ENCODE peak calls at places on chromosomes 7 and 10, in four cellular contexts. P, S, K and F are unnamed samples.

GRCh38 chr7:40498933-40499332 is 364.1 kb downstream of the SUGCT start:
- DNase-seq in S (no peak), P (no peak), K (no peak), F (no peak)

GRCh38 chr7:122412441-122412840 is 107.9 kb upstream of the FEZF1 start:
- DNase-seq in S (no peak), P (no peak), K (no peak), F (no peak)

GRCh38 chr7:55965805-55966421 is 1.5 kb downstream of the NIPSNAP2 start:
- DNase-seq in S (no peak), K (peak), P (no peak), F (no peak)

GRCh38 chr7:101308245-101309085 is 13.1 kb downstream of the IFT22 start:
- DNase-seq in P (peak), K (no peak), S (peak), F (peak)

GRCh38 chr7:77982926-77983550 is 184.5 kb downstream of the PHTF2 start:
- DNase-seq in K (no peak), S (no peak), P (no peak), F (no peak)

GRCh38 chr10:34722404-34722803 is 92.7 kb downstream of the PARD3 start:
- DNase-seq in P (no peak), S (no peak), K (no peak), F (no peak)

GRCh38 chr10:6250745-6251144 is 48.0 kb downstream of the PFKFB3 start:
- DNase-seq in K (no peak), S (no peak), P (no peak), F (no peak)

GRCh38 chr10:61973169-61973568 is 71.7 kb downstream of the ARID5B start:
- DNase-seq in P (no peak), K (no peak), S (no peak), F (no peak)

GRCh38 chr7:148505955-148506354 is 84.6 kb upstream of the C7orf33 start:
- DNase-seq in K (no peak), S (no peak), P (no peak), F (no peak)

GRCh38 chr10:100370561-100370975 is 23.5 kb downstream of the SCD start:
- DNase-seq in S (no peak), K (no peak), P (peak), F (no peak)

GRCh38 chr7:36736827-36737211 is 12.5 kb upstream of the AOAH start:
- DNase-seq in P (no peak), K (no peak), S (peak), F (no peak)

GRCh38 chr10:101888251-101888949 is 44.8 kb upstream of the KCNIP2 start:
- DNase-seq in S (no peak), P (no peak), K (no peak), F (no peak)

GRCh38 chr10:130127612-130128607 is 8.3 kb upstream of the GLRX3 start:
- DNase-seq in P (peak), S (peak), K (no peak), F (peak)

GRCh38 chr7:101265622-101266516 is 21.0 kb upstream of the FIS1 start:
- DNase-seq in P (no peak), K (no peak), S (no peak), F (no peak)

GRCh38 chr7:65938336-65938895 is 43.6 kb downstream of the GUSB start:
- DNase-seq in P (no peak), S (no peak), K (no peak), F (no peak)

GRCh38 chr10:107206856-107207255 is 42.4 kb upstream of the SORCS1 start:
- DNase-seq in S (no peak), K (no peak), P (no peak), F (no peak)

GRCh38 chr10:97120370-97120769 is 65.4 kb downstream of the SLIT1 start:
- DNase-seq in K (no peak), P (no peak), S (no peak), F (no peak)

GRCh38 chr7:42235734-42236133 is 1.3 kb downstream of the GLI3 start:
- DNase-seq in K (no peak), P (no peak), S (no peak), F (no peak)

GRCh38 chr10:60604356-60604755 is 173.9 kb upstream of the CDK1 start:
- DNase-seq in K (no peak), S (no peak), P (no peak), F (no peak)

GRCh38 chr10:73043766-73044377 is 52.8 kb downstream of the P4HA1 start:
- DNase-seq in P (no peak), K (no peak), S (no peak), F (no peak)

GRCh38 chr7:82572195-82572880 is 128.8 kb upstream of the CACNA2D1 start:
- DNase-seq in K (peak), P (peak), S (peak), F (peak)

GRCh38 chr7:102230593-102230992 is 56.1 kb upstream of the SH2B2 start:
- DNase-seq in K (no peak), S (no peak), P (no peak), F (no peak)

GRCh38 chr10:70222340-70222794 is 10.9 kb downstream of the PPA1 start:
- DNase-seq in S (no peak), P (peak), K (no peak), F (no peak)

DNA sequence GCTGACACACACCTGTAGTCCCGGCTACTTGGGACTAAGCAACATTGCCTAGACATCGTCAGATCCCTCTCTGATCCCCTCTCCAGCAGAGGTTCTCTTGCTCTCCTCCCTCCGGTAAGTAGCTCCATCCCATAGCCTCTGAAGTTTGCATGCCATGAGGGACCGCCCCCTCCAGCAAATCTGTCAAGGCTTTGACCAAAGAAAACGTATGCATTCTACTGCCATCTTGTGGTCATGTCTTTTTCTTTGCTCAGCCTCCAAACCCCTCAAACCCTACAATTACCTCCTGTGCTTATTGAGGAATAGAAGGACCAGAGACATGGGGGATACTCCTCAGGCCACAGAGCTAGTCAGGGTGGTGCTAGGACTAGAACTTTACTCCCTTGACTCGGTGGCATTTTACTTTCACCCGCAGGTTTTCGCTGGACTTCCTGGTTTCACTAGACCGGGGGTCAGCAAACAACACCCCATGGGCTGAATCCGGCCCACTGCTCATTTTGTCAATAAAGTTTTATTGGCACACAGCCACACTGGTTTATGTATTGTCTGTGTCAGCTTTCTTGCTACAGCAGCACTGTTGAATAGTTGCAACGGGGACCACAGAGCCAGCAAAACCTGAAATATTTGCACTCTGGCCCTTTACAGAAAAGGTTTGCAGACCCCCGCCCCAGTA is 202.6 kb upstream of the FOXK1 start:
- DNase-seq in K (no peak), S (peak), P (peak), F (no peak)
- TF ChIP-seq CTCF in K (peak), S (no peak), P (peak), F (no peak)

GRCh38 chr10:77927343-77928256 is 1.0 kb upstream of the DLG5 start:
- DNase-seq in P (no peak), S (no peak), K (no peak), F (no peak)

GRCh38 chr10:77925795-77926565 is 575 bp downstream of the DLG5 start:
- DNase-seq in S (peak), P (peak), K (peak), F (peak)

GRCh38 chr10:77925410-77925794 is 1.2 kb downstream of the DLG5 start:
- DNase-seq in K (no peak), P (peak), S (no peak), F (no peak)

GRCh38 chr10:77922551-77923179 is 3.9 kb downstream of the DLG5 start:
- DNase-seq in S (no peak), P (no peak), K (no peak), F (no peak)

DNA sequence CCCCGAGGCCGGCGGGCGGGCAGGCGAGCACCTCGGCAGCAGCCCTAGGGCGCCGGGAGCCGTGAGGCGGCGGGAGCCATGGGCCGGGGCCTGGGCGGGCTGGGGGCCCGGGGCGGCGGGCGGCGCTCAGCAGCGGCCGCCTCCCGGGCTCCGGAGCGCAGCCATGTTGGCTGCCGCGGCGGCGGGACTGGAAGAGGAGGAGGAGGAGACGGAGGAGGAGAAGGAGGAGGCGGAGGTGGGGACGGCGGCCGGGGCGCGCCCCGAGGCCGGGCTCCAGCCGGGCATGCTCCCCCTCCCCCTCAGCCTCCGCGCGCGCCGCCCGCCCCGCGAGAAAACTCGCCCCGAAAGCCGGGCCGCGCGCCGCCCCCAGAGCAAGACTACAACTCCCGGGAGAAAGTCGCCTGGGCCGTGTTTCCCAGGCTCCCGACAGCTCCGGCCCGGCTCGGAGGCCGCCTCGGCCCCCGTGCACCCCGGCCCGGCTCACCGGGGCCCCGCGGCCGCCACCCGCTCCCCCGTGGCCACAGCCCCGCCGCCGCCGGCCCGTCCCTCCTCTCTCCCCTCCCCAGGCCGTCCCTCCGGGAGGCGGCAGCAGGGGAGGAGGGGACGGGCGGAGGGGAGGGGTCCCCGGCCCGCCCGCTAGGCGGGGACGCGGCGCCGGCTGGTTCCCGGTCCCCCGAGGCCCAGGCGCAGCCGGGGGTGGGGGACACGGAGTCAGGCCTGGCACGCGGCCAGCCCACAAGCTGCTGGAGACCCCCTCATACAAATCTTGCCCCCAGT is at the start of gene DLG5:
- DNase-seq in P (peak), K (peak), S (peak), F (peak)
- TF ChIP-seq CTCF in P (peak), K (no peak), S (no peak), F (peak)

GRCh38 chr10:125633517-125633999 is 49.4 kb downstream of the TEX36 start:
- DNase-seq in K (no peak), P (peak), S (no peak), F (no peak)

GRCh38 chr10:125628251-125629049 is 54.5 kb downstream of the TEX36 start:
- DNase-seq in K (no peak), P (no peak), S (no peak), F (no peak)

GRCh38 chr10:125629758-125630376 is 53.1 kb downstream of the TEX36 start:
- DNase-seq in S (peak), K (no peak), P (peak), F (no peak)

GRCh38 chr10:125634606-125635005 is 48.4 kb downstream of the TEX36 start:
- DNase-seq in P (no peak), K (no peak), S (no peak), F (no peak)

GRCh38 chr10:125631806-125632205 is 51.2 kb downstream of the TEX36 start:
- DNase-seq in P (no peak), K (no peak), S (no peak), F (no peak)
- TF ChIP-seq CTCF in P (no peak), K (no peak), S (no peak), F (no peak)

GRCh38 chr7:105133358-105133757 is 119.4 kb downstream of the KMT2E start:
- DNase-seq in K (no peak), S (no peak), P (no peak), F (no peak)

GRCh38 chr7:105137898-105138297 is 123.9 kb downstream of the KMT2E start:
- DNase-seq in S (no peak), K (no peak), P (no peak), F (no peak)

GRCh38 chr7:105133986-105134655 is 120.1 kb downstream of the KMT2E start:
- DNase-seq in P (no peak), K (no peak), S (no peak), F (no peak)

GRCh38 chr7:105139381-105139780 is 125.4 kb downstream of the KMT2E start:
- DNase-seq in K (no peak), S (no peak), P (no peak), F (no peak)

GRCh38 chr7:105136221-105136620 is 122.2 kb downstream of the KMT2E start:
- DNase-seq in K (no peak), S (no peak), P (no peak), F (no peak)
- TF ChIP-seq CTCF in K (peak), S (no peak), P (no peak), F (no peak)

GRCh38 chr10:114905450-114905849 is 32.5 kb upstream of the TRUB1 start:
- DNase-seq in S (no peak), P (no peak), K (no peak), F (no peak)
- TF ChIP-seq CTCF in S (no peak), P (no peak), K (no peak), F (no peak)

GRCh38 chr10:79105164-79105739 is 36.5 kb downstream of the ZMIZ1 start:
- DNase-seq in P (no peak), S (no peak), K (no peak), F (no peak)
- TF ChIP-seq CTCF in P (no peak), S (no peak), K (peak), F (no peak)